ENCODE peak calls at places on chromosomes 2 and 18, in eight cellular contexts. P is EH, B is neural crest cell, D is Calu3, H is OCI-LY7, C is GF-D8, G is NAMALWA, V is GDM1. N is an unnamed sample.

GRCh38 chr18:63762518-63762917 is 12.7 kb upstream of the SERPINB7 start:
- DNase-seq in P (peak), B (no peak), D (no peak), H (no peak), C (no peak), G (no peak), V (no peak), N (no peak)

GRCh38 chr2:62306751-62307468 is 111.0 kb downstream of the B3GNT2 start:
- DNase-seq in P (peak), B (no peak), D (peak), H (peak), C (peak), G (peak), V (no peak), N (peak)

GRCh38 chr2:60945341-60945740 is 64.0 kb downstream of the REL start:
- DNase-seq in P (no peak), B (no peak), D (no peak), H (no peak), C (no peak), G (no peak), V (no peak), N (no peak)

GRCh38 chr18:3973191-3973590 is 481.9 kb downstream of the DLGAP1 start:
- DNase-seq in P (no peak), B (no peak), D (no peak), H (no peak), C (no peak), G (no peak), V (no peak), N (no peak)

GRCh38 chr2:9736008-9736407 is 105.2 kb upstream of the YWHAQ start:
- DNase-seq in P (no peak), B (no peak), D (no peak), H (no peak), C (no peak), G (no peak), V (no peak), N (no peak)

GRCh38 chr18:76494181-76494540 is 881 bp downstream of the ZNF516 start:
- DNase-seq in P (peak), B (peak), D (no peak), H (peak), C (peak), G (peak), V (no peak), N (no peak)

GRCh38 chr2:68809324-68810240 is 61.6 kb downstream of the BMP10 start:
- DNase-seq in P (no peak), B (no peak), D (no peak), H (no peak), C (peak), G (no peak), V (no peak), N (peak)

GRCh38 chr2:165796819-165797530 is 2.9 kb upstream of the GALNT3 start:
- DNase-seq in P (no peak), B (no peak), D (no peak), H (no peak), C (no peak), G (no peak), V (no peak), N (no peak)

GRCh38 chr2:106115250-106115649 is 78.9 kb downstream of the UXS1 start:
- DNase-seq in P (peak), B (no peak), D (peak), H (no peak), C (no peak), G (no peak), V (no peak), N (peak)

GRCh38 chr2:112152476-112153178 is 14.4 kb downstream of the FBLN7 start:
- DNase-seq in P (no peak), B (no peak), D (no peak), H (no peak), C (no peak), G (no peak), V (no peak), N (no peak)

GRCh38 chr2:110101280-110101844 is 14.3 kb downstream of the MALL start:
- DNase-seq in P (peak), B (no peak), D (peak), H (no peak), C (no peak), G (no peak), V (peak), N (peak)

GRCh38 chr2:129828829-129829228 is 150.6 kb upstream of the RAB6C start:
- DNase-seq in P (no peak), B (no peak), D (no peak), H (no peak), C (no peak), G (no peak), V (no peak), N (no peak)

GRCh38 chr18:9329471-9329870 is 5.1 kb upstream of the TWSG1 start:
- DNase-seq in P (no peak), B (no peak), D (no peak), H (no peak), C (no peak), G (no peak), V (no peak), N (no peak)

GRCh38 chr2:105325389-105325963 is 4.1 kb downstream of the TGFBRAP1 start:
- DNase-seq in P (peak), B (no peak), D (no peak), H (no peak), C (peak), G (no peak), V (peak), N (peak)

GRCh38 chr2:124633812-124634211 is 608.7 kb downstream of the CNTNAP5 start:
- DNase-seq in P (no peak), B (no peak), D (no peak), H (no peak), C (no peak), G (no peak), V (no peak), N (no peak)

GRCh38 chr2:221629478-221629877 is 57.4 kb upstream of the EPHA4 start:
- DNase-seq in P (peak), B (no peak), D (peak), H (no peak), C (no peak), G (no peak), V (no peak), N (peak)

GRCh38 chr2:241762933-241763369 is 13.7 kb upstream of the GAL3ST2 start:
- DNase-seq in P (no peak), B (no peak), D (no peak), H (no peak), C (peak), G (no peak), V (no peak), N (peak)

GRCh38 chr2:169082995-169083394 is 13.6 kb downstream of the DHRS9 start:
- DNase-seq in P (no peak), B (no peak), D (no peak), H (no peak), C (peak), G (no peak), V (no peak), N (no peak)

GRCh38 chr18:33440384-33441043 is at the start of gene CCDC178:
- DNase-seq in P (no peak), B (peak), D (no peak), H (no peak), C (no peak), G (no peak), V (no peak), N (no peak)

N was measured in trophoblast cell.